ENCODE peak calls at places on chromosomes 16 and 17, in four cellular contexts. Q is activated CD4-positive, alpha-beta T cell treated with anti-CD3 and anti-CD28 coated beads, Interleukin-2, amount 10 ng/mL, durations not matched to agents 7 days and 5 days; X is amniotic epithelial cell; M is stromal cell of bone marrow. I is an unnamed sample.
A peak's percentile ranks its signal among the peaks of the same experiment; 100 is the strongest.

GRCh38 chr16:71569621-71570020 is 7.3 kb downstream of the TAT start:
- DNase-seq in Q (no peak), M (no peak), X (no peak), I (no peak)

GRCh38 chr16:6047325-6047724 is 949.7 kb upstream of the EEF2KMT start:
- DNase-seq in X (no peak), M (no peak), Q (no peak), I (no peak)

GRCh38 chr16:12132290-12132689 is 155.8 kb downstream of the SNX29 start:
- DNase-seq in M (no peak), X (peak; percentile 87), Q (no peak), I (peak; percentile 30)

GRCh38 chr17:72466606-72467005 is 345.8 kb downstream of the SOX9 start:
- DNase-seq in X (no peak), Q (no peak), M (no peak), I (no peak)

GRCh38 chr16:30762991-30763725 is 1.0 kb downstream of the RNF40 start:
- DNase-seq in Q (no peak), X (no peak), M (no peak), I (no peak)

GRCh38 chr16:26987631-26988030 is 79.1 kb upstream of the C16orf82 start:
- DNase-seq in X (peak; percentile 89), Q (no peak), M (peak; percentile 9), I (peak; percentile 56)

GRCh38 chr16:14095883-14096551 is 24.9 kb downstream of the MRTFB start:
- DNase-seq in X (no peak), Q (no peak), M (no peak), I (no peak)

GRCh38 chr17:68749742-68750562 is 148.8 kb upstream of the FAM20A start:
- DNase-seq in M (peak; percentile 45), Q (no peak), X (peak; percentile 80), I (no peak)

GRCh38 chr16:70778901-70779309 is 22.1 kb downstream of the VAC14 start:
- DNase-seq in Q (no peak), M (peak; percentile 65), X (peak; percentile 86), I (no peak)

GRCh38 chr16:67648764-67649407 is 3.9 kb downstream of the CARMIL2 start:
- DNase-seq in X (no peak), Q (no peak), M (no peak), I (no peak)

GRCh38 chr16:67053767-67054334 is 24.9 kb downstream of the CBFB start:
- DNase-seq in Q (no peak), X (no peak), M (no peak), I (no peak)

GRCh38 chr17:27339198-27339835 is 45.4 kb downstream of the WSB1 start:
- DNase-seq in M (no peak), X (no peak), Q (no peak), I (no peak)

GRCh38 chr17:16013943-16014407 is 14.4 kb downstream of the TTC19 start:
- DNase-seq in M (peak; percentile 68), Q (no peak), X (peak; percentile 77), I (peak; percentile 38)

GRCh38 chr16:12090162-12090552 is 113.6 kb downstream of the SNX29 start:
- DNase-seq in X (peak; percentile 24), Q (no peak), M (no peak), I (no peak)

GRCh38 chr17:49600949-49601348 is 25.3 kb downstream of the NXPH3 start:
- DNase-seq in X (no peak), M (no peak), Q (no peak), I (no peak)

GRCh38 chr16:67963325-67964321 is 4.8 kb downstream of the SLC12A4 start:
- DNase-seq in M (no peak), Q (no peak), X (peak; percentile 51), I (no peak)

GRCh38 chr17:72756256-72756655 is 336.2 kb downstream of the SLC39A11 start:
- DNase-seq in M (no peak), X (no peak), Q (no peak), I (no peak)

GRCh38 chr17:56808503-56808902 is 25.2 kb downstream of the C17orf67 start:
- DNase-seq in M (no peak), Q (no peak), X (no peak), I (no peak)

GRCh38 chr16:28902909-28903308 is 22.1 kb downstream of the RABEP2 start:
- DNase-seq in Q (no peak), M (no peak), X (no peak), I (no peak)

GRCh38 chr17:63476494-63476856 is 386 bp upstream of the ACE start:
- DNase-seq in X (no peak), M (no peak), Q (no peak), I (no peak)

GRCh38 chr17:41322903-41323895 is 7.7 kb upstream of the KRTAP17-1 start:
- DNase-seq in Q (no peak), M (no peak), X (no peak), I (no peak)

GRCh38 chr17:62665599-62665998 is 38.1 kb downstream of the MRC2 start:
- DNase-seq in X (no peak), M (no peak), Q (no peak), I (no peak)

GRCh38 chr17:34665803-34666763 is 86.7 kb downstream of the TMEM132E start:
- DNase-seq in X (no peak), Q (no peak), M (no peak), I (no peak)

GRCh38 chr16:2963611-2964415 is at the start of gene KREMEN2:
- DNase-seq in X (no peak), M (no peak), Q (no peak), I (no peak)

GRCh38 chr17:15350777-15351486 is 9.5 kb upstream of the TEKT3 start:
- DNase-seq in Q (no peak), M (no peak), X (peak; percentile 89), I (no peak)

GRCh38 chr17:51813166-51813783 is 345.2 kb downstream of the CA10 start:
- DNase-seq in M (no peak), X (no peak), Q (no peak), I (no peak)

GRCh38 chr17:48023408-48024148 is 14.0 kb downstream of the COPZ2 start:
- DNase-seq in X (peak; percentile 55), Q (peak; percentile 59), M (no peak), I (no peak)

GRCh38 chr17:78925662-78926555 is 722 bp upstream of the TIMP2 start:
- DNase-seq in Q (no peak), M (peak; percentile 90), X (peak; percentile 67), I (no peak)

GRCh38 chr16:12773216-12773615 is 30.5 kb downstream of the CPPED1 start:
- DNase-seq in X (peak; percentile 72), M (no peak), Q (no peak), I (no peak)

GRCh38 chr16:54269461-54269860 is 17.1 kb downstream of the IRX3 start:
- DNase-seq in M (no peak), X (no peak), Q (no peak), I (no peak)

GRCh38 chr17:80891096-80892018 is 100.3 kb upstream of the CHMP6 start:
- DNase-seq in Q (peak; percentile 87), M (peak; percentile 67), X (peak; percentile 86), I (peak; percentile 74)

GRCh38 chr17:880074-880870 is 98.1 kb downstream of the MRM3 start:
- DNase-seq in M (no peak), X (peak; percentile 44), Q (no peak), I (no peak)

GRCh38 chr16:566475-567361 is at the start of gene NHLRC4:
- DNase-seq in X (peak; percentile 63), M (no peak), Q (peak; percentile 75), I (no peak)

GRCh38 chr17:62444063-62444462 is 20.4 kb downstream of the METTL2A start:
- DNase-seq in Q (no peak), X (no peak), M (no peak), I (no peak)